ENCODE peak calls at places on chromosomes 3 and 15, in five cellular contexts. One of them, this sample, is unnamed. For H3K27me3 and H3K9me3, the result is how much of the 10 kb centered on the place peaks cover.

GRCh38 chr3:43477600-43477999 is 144.2 kb downstream of the ANO10 start:
- DNase-seq in thoracic aorta: no peak
- DNase-seq in CD4-positive, alpha-beta memory T cell: peak
- DNase-seq in pancreas: no peak
- DNase-seq in right cardiac atrium: peak
- DNase-seq in this sample: no peak

GRCh38 chr3:115436767-115437301 is 186.5 kb upstream of the GAP43 start:
- DNase-seq in thoracic aorta: peak
- DNase-seq in CD4-positive, alpha-beta memory T cell: no peak
- DNase-seq in pancreas: no peak
- DNase-seq in right cardiac atrium: no peak
- DNase-seq in this sample: no peak

GRCh38 chr3:166248784-166249183 is 411.6 kb upstream of the BCHE start:
- DNase-seq in thoracic aorta: no peak
- DNase-seq in CD4-positive, alpha-beta memory T cell: no peak
- DNase-seq in pancreas: no peak
- DNase-seq in right cardiac atrium: no peak
- DNase-seq in this sample: no peak

GRCh38 chr3:24242012-24242698 is 252.5 kb downstream of the THRB start:
- DNase-seq in thoracic aorta: no peak
- DNase-seq in CD4-positive, alpha-beta memory T cell: no peak
- DNase-seq in pancreas: no peak
- DNase-seq in right cardiac atrium: peak
- DNase-seq in this sample: no peak

GRCh38 chr3:127612966-127613365 is 14.8 kb downstream of the MCM2 start:
- DNase-seq in thoracic aorta: no peak
- DNase-seq in CD4-positive, alpha-beta memory T cell: no peak
- DNase-seq in pancreas: no peak
- DNase-seq in right cardiac atrium: no peak
- DNase-seq in this sample: no peak

GRCh38 chr3:56196700-56197099 is 271.6 kb downstream of the ERC2 start:
- DNase-seq in thoracic aorta: no peak
- DNase-seq in CD4-positive, alpha-beta memory T cell: no peak
- DNase-seq in pancreas: no peak
- DNase-seq in right cardiac atrium: no peak
- DNase-seq in this sample: no peak

GRCh38 chr3:53137835-53138446 is 7.7 kb upstream of the RFT1 start:
- DNase-seq in thoracic aorta: no peak
- DNase-seq in CD4-positive, alpha-beta memory T cell: no peak
- DNase-seq in pancreas: no peak
- DNase-seq in right cardiac atrium: no peak
- DNase-seq in this sample: no peak

GRCh38 chr15:68515371-68516095 is 63.3 kb upstream of the CORO2B start:
- DNase-seq in thoracic aorta: no peak
- DNase-seq in CD4-positive, alpha-beta memory T cell: no peak
- DNase-seq in pancreas: no peak
- DNase-seq in right cardiac atrium: no peak
- DNase-seq in this sample: no peak

GRCh38 chr3:136862611-136862951 is 573 bp downstream of the NCK1 start:
- DNase-seq in thoracic aorta: peak
- DNase-seq in CD4-positive, alpha-beta memory T cell: no peak
- DNase-seq in pancreas: peak
- DNase-seq in right cardiac atrium: peak
- DNase-seq in this sample: no peak

GRCh38 chr15:95176794-95177577 is 945.6 kb downstream of the MCTP2 start:
- DNase-seq in thoracic aorta: no peak
- DNase-seq in CD4-positive, alpha-beta memory T cell: no peak
- DNase-seq in pancreas: no peak
- DNase-seq in right cardiac atrium: no peak
- DNase-seq in this sample: no peak

GRCh38 chr15:100889359-100890058 is 9.9 kb downstream of the ALDH1A3 start:
- DNase-seq in thoracic aorta: no peak
- DNase-seq in CD4-positive, alpha-beta memory T cell: no peak
- DNase-seq in pancreas: no peak
- DNase-seq in right cardiac atrium: peak
- DNase-seq in this sample: no peak

GRCh38 chr15:45539680-45540079 is 17.1 kb upstream of the SLC30A4 start:
- DNase-seq in thoracic aorta: no peak
- DNase-seq in CD4-positive, alpha-beta memory T cell: no peak
- DNase-seq in pancreas: no peak
- DNase-seq in right cardiac atrium: no peak
- DNase-seq in this sample: no peak

GRCh38 chr3:66362541-66362941 is 138.3 kb downstream of the LRIG1 start:
- DNase-seq in thoracic aorta: no peak
- DNase-seq in CD4-positive, alpha-beta memory T cell: no peak
- DNase-seq in pancreas: no peak
- DNase-seq in right cardiac atrium: no peak
- DNase-seq in this sample: no peak

GRCh38 chr3:182117583-182117982 is 405.9 kb downstream of the SOX2 start:
- DNase-seq in thoracic aorta: no peak
- DNase-seq in CD4-positive, alpha-beta memory T cell: no peak
- DNase-seq in pancreas: no peak
- DNase-seq in right cardiac atrium: no peak
- DNase-seq in this sample: no peak

GRCh38 chr3:102163039-102163817 is 271.6 kb upstream of the ZPLD1 start:
- DNase-seq in thoracic aorta: no peak
- DNase-seq in CD4-positive, alpha-beta memory T cell: no peak
- DNase-seq in pancreas: no peak
- DNase-seq in right cardiac atrium: peak
- DNase-seq in this sample: no peak

GRCh38 chr3:101091489-101091888 is 98.3 kb upstream of the ABI3BP start:
- DNase-seq in thoracic aorta: no peak
- DNase-seq in CD4-positive, alpha-beta memory T cell: no peak
- DNase-seq in pancreas: no peak
- DNase-seq in right cardiac atrium: no peak
- DNase-seq in this sample: no peak

GRCh38 chr3:33277193-33277882 is at the start of gene FBXL2:
- DNase-seq in thoracic aorta: peak
- DNase-seq in CD4-positive, alpha-beta memory T cell: no peak
- DNase-seq in pancreas: peak
- DNase-seq in right cardiac atrium: peak
- DNase-seq in this sample: peak

GRCh38 chr3:4504340-4505261 is 11.5 kb downstream of the ITPR1 start:
- DNase-seq in thoracic aorta: no peak
- DNase-seq in CD4-positive, alpha-beta memory T cell: peak
- DNase-seq in pancreas: no peak
- DNase-seq in right cardiac atrium: no peak
- DNase-seq in this sample: no peak

GRCh38 chr3:12194669-12195161 is 36.0 kb upstream of the TIMP4 start:
- DNase-seq in thoracic aorta: no peak
- DNase-seq in CD4-positive, alpha-beta memory T cell: no peak
- DNase-seq in pancreas: no peak
- DNase-seq in right cardiac atrium: no peak
- DNase-seq in this sample: no peak

GRCh38 chr15:83733206-83733605 is 79.3 kb downstream of the ADAMTSL3 start:
- DNase-seq in thoracic aorta: no peak
- DNase-seq in CD4-positive, alpha-beta memory T cell: no peak
- DNase-seq in pancreas: no peak
- DNase-seq in right cardiac atrium: no peak
- DNase-seq in this sample: no peak

GRCh38 chr3:152322756-152323155 is 54.0 kb downstream of the MBNL1 start:
- DNase-seq in thoracic aorta: no peak
- DNase-seq in CD4-positive, alpha-beta memory T cell: no peak
- DNase-seq in pancreas: no peak
- DNase-seq in right cardiac atrium: no peak
- DNase-seq in this sample: no peak

GRCh38 chr3:196694202-196694638 is 17.8 kb downstream of the CEP19 start:
- DNase-seq in thoracic aorta: no peak
- DNase-seq in CD4-positive, alpha-beta memory T cell: peak
- DNase-seq in pancreas: no peak
- DNase-seq in right cardiac atrium: no peak
- DNase-seq in this sample: no peak

GRCh38 chr3:186476541-186476940 is 67.6 kb downstream of the CRYGS start:
- DNase-seq in thoracic aorta: no peak
- DNase-seq in CD4-positive, alpha-beta memory T cell: no peak
- DNase-seq in pancreas: no peak
- DNase-seq in right cardiac atrium: no peak
- DNase-seq in this sample: no peak

GRCh38 chr3:136149569-136150136 is 46.5 kb downstream of the MSL2 start:
- DNase-seq in thoracic aorta: no peak
- DNase-seq in CD4-positive, alpha-beta memory T cell: no peak
- DNase-seq in pancreas: no peak
- DNase-seq in right cardiac atrium: no peak
- DNase-seq in this sample: no peak

GRCh38 chr3:6861331-6861988 is 545 bp downstream of the GRM7 start:
- DNase-seq in thoracic aorta: no peak
- DNase-seq in CD4-positive, alpha-beta memory T cell: no peak
- DNase-seq in pancreas: peak
- DNase-seq in right cardiac atrium: peak
- DNase-seq in this sample: no peak

GRCh38 chr3:175258763-175259162 is 399.6 kb downstream of the NAALADL2 start:
- DNase-seq in thoracic aorta: no peak
- DNase-seq in CD4-positive, alpha-beta memory T cell: no peak
- DNase-seq in pancreas: no peak
- DNase-seq in right cardiac atrium: no peak
- DNase-seq in this sample: no peak

GRCh38 chr3:9817437-9817836 is 7.4 kb downstream of the TTLL3 start:
- DNase-seq in thoracic aorta: no peak
- DNase-seq in CD4-positive, alpha-beta memory T cell: no peak
- DNase-seq in pancreas: no peak
- DNase-seq in right cardiac atrium: no peak
- DNase-seq in this sample: no peak

GRCh38 chr15:64622410-64623260 is 152.8 kb downstream of the RBPMS2 start:
- DNase-seq in thoracic aorta: no peak
- DNase-seq in CD4-positive, alpha-beta memory T cell: peak
- DNase-seq in pancreas: no peak
- DNase-seq in right cardiac atrium: no peak
- DNase-seq in this sample: no peak

GRCh38 chr3:47156418-47156817 is 7.5 kb downstream of the SETD2 start:
- DNase-seq in thoracic aorta: no peak
- DNase-seq in CD4-positive, alpha-beta memory T cell: no peak
- DNase-seq in pancreas: no peak
- DNase-seq in right cardiac atrium: no peak
- DNase-seq in this sample: no peak

GRCh38 chr3:145639207-145639606 is 521.8 kb downstream of the PLOD2 start:
- DNase-seq in thoracic aorta: no peak
- DNase-seq in CD4-positive, alpha-beta memory T cell: no peak
- DNase-seq in pancreas: no peak
- DNase-seq in right cardiac atrium: no peak
- DNase-seq in this sample: no peak

GRCh38 chr3:49606427-49606826 is 52.1 kb downstream of the BSN start:
- DNase-seq in thoracic aorta: no peak
- DNase-seq in CD4-positive, alpha-beta memory T cell: no peak
- DNase-seq in pancreas: no peak
- DNase-seq in right cardiac atrium: no peak
- DNase-seq in this sample: no peak

GRCh38 chr15:82110144-82110543 is 64.3 kb upstream of the MEX3B start:
- DNase-seq in thoracic aorta: no peak
- DNase-seq in CD4-positive, alpha-beta memory T cell: no peak
- DNase-seq in pancreas: no peak
- DNase-seq in right cardiac atrium: no peak
- DNase-seq in this sample: no peak

GRCh38 chr3:65352951-65353350 is 665.2 kb upstream of the ADAMTS9 start:
- DNase-seq in thoracic aorta: no peak
- DNase-seq in CD4-positive, alpha-beta memory T cell: no peak
- DNase-seq in pancreas: no peak
- DNase-seq in right cardiac atrium: no peak
- DNase-seq in this sample: no peak

DNA sequence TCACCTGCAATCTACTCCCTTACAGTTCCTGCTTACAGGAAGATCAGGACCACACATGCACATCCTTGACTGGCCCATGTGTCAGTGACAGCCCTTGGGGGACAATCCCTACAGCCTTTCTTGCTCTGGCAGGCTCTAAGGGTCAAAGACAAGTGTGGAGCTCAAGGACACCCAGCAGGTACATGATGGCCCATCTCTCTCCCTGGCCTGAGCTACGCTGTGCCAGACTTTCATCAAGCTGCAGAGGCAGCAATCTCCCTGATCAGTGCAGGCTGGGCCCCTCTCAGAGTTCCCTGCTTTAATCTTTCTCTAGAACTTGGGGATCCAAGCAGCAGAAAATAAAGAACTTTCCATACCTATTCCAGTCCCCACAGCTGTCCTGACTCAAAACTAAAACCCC is 2.6 kb downstream of the SEMA7A start:
- DNase-seq in thoracic aorta: no peak
- DNase-seq in CD4-positive, alpha-beta memory T cell: no peak
- DNase-seq in pancreas: peak
- DNase-seq in right cardiac atrium: no peak
- DNase-seq in this sample: no peak
- H3K4me3 ChIP-seq in thoracic aorta: no peak
- H3K4me3 ChIP-seq in CD4-positive, alpha-beta memory T cell: no peak
- H3K4me3 ChIP-seq in pancreas: no peak
- H3K4me3 ChIP-seq in right cardiac atrium: no peak
- H3K4me3 ChIP-seq in this sample: no peak

DNA sequence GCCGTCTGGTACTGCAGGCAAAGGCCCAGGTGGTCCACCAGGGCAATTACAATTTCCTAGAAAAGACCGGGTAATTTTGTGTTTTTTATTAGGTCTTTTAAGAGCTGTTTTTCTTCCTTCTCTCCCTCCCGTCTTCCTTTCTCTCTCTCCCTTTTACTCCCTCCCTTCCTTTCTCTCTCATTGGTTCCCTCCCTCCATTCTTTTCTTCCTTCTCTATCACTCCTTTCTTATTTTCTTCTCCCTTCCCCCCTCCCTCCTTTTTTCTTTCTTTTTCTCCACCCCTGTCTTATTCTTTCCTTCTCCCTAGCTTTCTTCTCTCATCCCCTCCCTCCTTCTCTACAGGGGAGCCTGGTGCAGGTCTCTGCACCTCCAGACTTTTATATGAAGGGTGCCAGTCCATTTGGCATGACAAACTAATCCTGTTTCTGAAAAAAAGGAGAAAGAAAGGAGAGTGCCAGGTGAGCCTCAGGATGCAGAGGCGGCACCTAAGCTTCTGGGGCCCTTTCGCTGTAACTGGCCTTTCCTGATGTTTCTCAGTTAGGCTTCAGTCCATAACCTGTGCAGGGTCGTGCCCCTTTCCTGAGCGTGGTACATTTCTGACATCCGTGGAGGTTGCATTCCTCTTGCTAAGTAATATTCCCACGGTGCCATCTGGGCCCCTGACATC is 9.1 kb upstream of the ONECUT1 start:
- DNase-seq in thoracic aorta: no peak
- DNase-seq in CD4-positive, alpha-beta memory T cell: no peak
- DNase-seq in pancreas: no peak
- DNase-seq in right cardiac atrium: no peak
- DNase-seq in this sample: no peak
- H3K27me3 ChIP-seq in thoracic aorta: under half
- H3K27me3 ChIP-seq in CD4-positive, alpha-beta memory T cell: half or more
- H3K27me3 ChIP-seq in pancreas: under half
- H3K27me3 ChIP-seq in right cardiac atrium: under half
- H3K27me3 ChIP-seq in this sample: under half

GRCh38 chr3:72129384-72130094 is 344.6 kb upstream of the PROK2 start:
- DNase-seq in thoracic aorta: no peak
- DNase-seq in CD4-positive, alpha-beta memory T cell: no peak
- DNase-seq in pancreas: no peak
- DNase-seq in right cardiac atrium: no peak
- DNase-seq in this sample: no peak
- H3K9me3 ChIP-seq in thoracic aorta: under half
- H3K9me3 ChIP-seq in CD4-positive, alpha-beta memory T cell: under half
- H3K9me3 ChIP-seq in pancreas: under half
- H3K9me3 ChIP-seq in right cardiac atrium: under half
- H3K9me3 ChIP-seq in this sample: under half

DNA sequence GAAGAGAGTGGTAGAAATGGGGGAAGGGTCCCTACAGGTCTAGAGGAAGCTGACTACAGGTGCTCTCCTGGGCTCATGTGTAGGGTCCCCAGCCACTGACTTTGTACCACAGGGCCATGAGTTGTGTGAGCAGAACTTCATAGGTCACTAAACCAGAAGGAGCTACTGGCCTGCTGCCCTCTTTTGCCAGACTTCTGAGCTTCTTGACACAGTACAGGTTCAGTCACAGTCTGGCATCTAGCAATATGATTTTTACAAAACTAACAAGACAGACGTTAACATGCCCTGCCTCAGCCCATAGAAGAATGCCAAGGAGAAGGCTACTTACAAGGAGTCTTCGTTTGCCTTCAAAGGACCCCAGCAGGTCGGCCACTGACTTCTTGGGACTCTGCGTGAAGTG is 3.2 kb downstream of the CCDC80 start:
- DNase-seq in thoracic aorta: no peak
- DNase-seq in CD4-positive, alpha-beta memory T cell: no peak
- DNase-seq in pancreas: no peak
- DNase-seq in right cardiac atrium: no peak
- DNase-seq in this sample: no peak
- H3K4me3 ChIP-seq in thoracic aorta: peak
- H3K4me3 ChIP-seq in CD4-positive, alpha-beta memory T cell: no peak
- H3K4me3 ChIP-seq in pancreas: no peak
- H3K4me3 ChIP-seq in right cardiac atrium: peak
- H3K4me3 ChIP-seq in this sample: no peak